ENCODE peak calls at places on chromosomes 7 and 10, in four cellular contexts. V is HepG2, P is H1, O is K562. G is an unnamed sample.

GRCh38 chr10:106182542-106182941 is 982.0 kb downstream of the SORCS1 start:
- DNase-seq in V (no peak), P (no peak), O (no peak), G (no peak)

GRCh38 chr10:130750441-130750840 is 561.1 kb downstream of the TCERG1L start:
- DNase-seq in O (no peak), P (no peak), V (no peak), G (no peak)

GRCh38 chr7:93921607-93922446 is at the start of gene GNG11:
- DNase-seq in V (no peak), P (peak), O (no peak), G (no peak)

GRCh38 chr7:75806560-75807307 is 6.9 kb downstream of the CCL24 start:
- DNase-seq in V (no peak), P (no peak), O (no peak), G (no peak)

GRCh38 chr7:40470111-40470736 is 335.4 kb downstream of the SUGCT start:
- DNase-seq in V (peak), P (no peak), O (no peak), G (no peak)

GRCh38 chr10:110006358-110007170 is 1.2 kb upstream of the ADD3 start:
- DNase-seq in P (no peak), V (peak), O (no peak), G (no peak)

GRCh38 chr7:107044347-107045194 is at the start of gene PRKAR2B:
- DNase-seq in O (peak), V (peak), P (peak), G (peak)

GRCh38 chr7:14403587-14403986 is 414.1 kb upstream of the ETV1 start:
- DNase-seq in V (no peak), P (no peak), O (no peak), G (no peak)

GRCh38 chr7:69840248-69840647 is 242.0 kb downstream of the AUTS2 start:
- DNase-seq in P (no peak), V (no peak), O (no peak), G (no peak)

GRCh38 chr10:110872984-110873569 is 1.3 kb downstream of the PDCD4 start:
- DNase-seq in O (no peak), V (no peak), P (no peak), G (no peak)

GRCh38 chr7:36275735-36276284 is 113.9 kb upstream of the ANLN start:
- DNase-seq in O (no peak), V (no peak), P (no peak), G (no peak)

GRCh38 chr10:81873932-81874816 is 820 bp upstream of the NRG3 start:
- DNase-seq in V (no peak), O (no peak), P (no peak), G (no peak)

GRCh38 chr7:31043035-31043434 is 9.1 kb upstream of the ADCYAP1R1 start:
- DNase-seq in V (no peak), O (no peak), P (no peak), G (no peak)

GRCh38 chr10:132631348-132631735 is 93.8 kb downstream of the INPP5A start:
- DNase-seq in O (no peak), P (no peak), V (no peak), G (no peak)

GRCh38 chr7:47556511-47557180 is 25.3 kb downstream of the TNS3 start:
- DNase-seq in V (no peak), O (no peak), P (no peak), G (no peak)

GRCh38 chr10:48899781-48900180 is 39.9 kb downstream of the LRRC18 start:
- DNase-seq in O (no peak), P (no peak), V (no peak), G (no peak)

GRCh38 chr7:17989546-17989945 is 38.1 kb downstream of the PRPS1L1 start:
- DNase-seq in O (no peak), P (no peak), V (no peak), G (no peak)

GRCh38 chr7:110507832-110508231 is 583.1 kb upstream of the LRRN3 start:
- DNase-seq in O (no peak), V (no peak), P (no peak), G (no peak)

GRCh38 chr10:51878695-51879094 is 179.3 kb upstream of the CSTF2T start:
- DNase-seq in V (no peak), P (no peak), O (no peak), G (no peak)

GRCh38 chr7:13880789-13881188 is 108.7 kb downstream of the ETV1 start:
- DNase-seq in P (no peak), O (no peak), V (no peak), G (peak)

GRCh38 chr10:128803790-128804189 is 663.3 kb upstream of the MGMT start:
- DNase-seq in P (no peak), V (no peak), O (no peak), G (no peak)

GRCh38 chr10:77877461-77878344 is 48.9 kb downstream of the DLG5 start:
- DNase-seq in V (no peak), P (peak), O (peak), G (no peak)

GRCh38 chr10:16612148-16612742 is 90.6 kb upstream of the C1QL3 start:
- DNase-seq in O (peak), P (no peak), V (peak), G (no peak)

GRCh38 chr7:23299770-23300300 is 696 bp downstream of the MALSU1 start:
- DNase-seq in V (peak), P (no peak), O (peak), G (no peak)

GRCh38 chr10:79984851-79985250 is 35.9 kb upstream of the SFTPD start:
- DNase-seq in V (no peak), O (no peak), P (no peak), G (peak)

GRCh38 chr10:112961609-112962008 is 11.6 kb downstream of the TCF7L2 start:
- DNase-seq in O (no peak), V (no peak), P (no peak), G (no peak)

GRCh38 chr7:71019703-71020102 is 112.2 kb upstream of the GALNT17 start:
- DNase-seq in P (no peak), V (no peak), O (no peak), G (no peak)

GRCh38 chr10:123858039-123858740 is 33.4 kb downstream of the CPXM2 start:
- DNase-seq in P (no peak), O (no peak), V (no peak), G (no peak)

GRCh38 chr7:36119005-36119711 is 33.9 kb upstream of the EEPD1 start:
- DNase-seq in P (no peak), V (peak), O (no peak), G (no peak)

GRCh38 chr10:45235823-45236222 is 79.6 kb downstream of the OR13A1 start:
- DNase-seq in V (no peak), O (no peak), P (no peak), G (no peak)

GRCh38 chr10:70894416-70894815 is 6.1 kb upstream of the PCBD1 start:
- DNase-seq in V (no peak), P (no peak), O (no peak), G (no peak)

GRCh38 chr10:27890971-27891370 is 107.9 kb downstream of the ODAD2 start:
- DNase-seq in O (no peak), P (no peak), V (no peak), G (no peak)

GRCh38 chr10:21976739-21977138 is 26.8 kb downstream of the DNAJC1 start:
- DNase-seq in V (no peak), P (peak), O (no peak), G (no peak)
- TF ChIP-seq CEBPB in V (no peak), P (no peak), O (no peak), G (no peak)

DNA sequence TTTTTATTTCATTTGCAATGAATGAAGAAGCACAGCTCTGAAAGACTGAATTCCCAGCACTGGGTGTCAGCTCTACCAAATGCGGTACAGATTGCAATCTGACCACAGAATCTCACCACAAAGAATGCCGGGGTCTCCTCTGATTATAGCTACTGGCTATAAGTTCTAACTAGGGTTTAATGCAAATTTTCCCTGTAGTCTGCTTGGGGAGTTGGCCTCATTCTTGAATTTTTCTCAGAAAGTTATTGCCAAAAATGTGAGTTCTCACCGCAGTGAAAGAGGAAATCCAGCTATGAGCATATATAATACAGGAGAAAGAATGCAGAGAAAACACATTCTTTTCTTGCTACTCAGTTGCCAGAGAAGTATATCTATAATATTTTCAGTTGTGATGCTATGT is 1255.7 kb upstream of the LRRTM3 start:
- DNase-seq in V (no peak), P (no peak), O (no peak), G (no peak)
- TF ChIP-seq FOSL1 in V (no peak), P (no peak), O (no peak), G (no peak)

GRCh38 chr7:38291117-38291647 is 17.7 kb upstream of the TARP start:
- DNase-seq in O (peak), P (no peak), V (no peak), G (no peak)

GRCh38 chr7:38294926-38295325 is 21.5 kb upstream of the TARP start:
- DNase-seq in P (no peak), V (no peak), O (no peak), G (no peak)

GRCh38 chr7:38296059-38296857 is 22.8 kb upstream of the TARP start:
- DNase-seq in V (no peak), O (no peak), P (no peak), G (no peak)

GRCh38 chr7:38291650-38292049 is 18.2 kb upstream of the TARP start:
- DNase-seq in P (no peak), V (no peak), O (no peak), G (no peak)

GRCh38 chr7:38292442-38292841 is 19.0 kb upstream of the TARP start:
- DNase-seq in V (no peak), O (no peak), P (no peak), G (no peak)
- TF ChIP-seq CEBPB in V (no peak), O (no peak), P (no peak), G (no peak)

GRCh38 chr7:20541615-20542349 is 73.7 kb upstream of the ABCB5 start:
- DNase-seq in P (no peak), V (no peak), O (no peak), G (no peak)

GRCh38 chr7:20542594-20542993 is 72.9 kb upstream of the ABCB5 start:
- DNase-seq in O (no peak), P (no peak), V (no peak), G (no peak)

GRCh38 chr7:20545016-20545415 is 70.5 kb upstream of the ABCB5 start:
- DNase-seq in P (no peak), O (no peak), V (no peak), G (no peak)

GRCh38 chr7:20539201-20539600 is 76.3 kb upstream of the ABCB5 start:
- DNase-seq in O (peak), V (peak), P (no peak), G (peak)

GRCh38 chr7:20543565-20543964 is 71.9 kb upstream of the ABCB5 start:
- DNase-seq in O (no peak), P (no peak), V (no peak), G (no peak)
- TF ChIP-seq FOSL1 in O (no peak), P (no peak), V (no peak), G (no peak)

DNA sequence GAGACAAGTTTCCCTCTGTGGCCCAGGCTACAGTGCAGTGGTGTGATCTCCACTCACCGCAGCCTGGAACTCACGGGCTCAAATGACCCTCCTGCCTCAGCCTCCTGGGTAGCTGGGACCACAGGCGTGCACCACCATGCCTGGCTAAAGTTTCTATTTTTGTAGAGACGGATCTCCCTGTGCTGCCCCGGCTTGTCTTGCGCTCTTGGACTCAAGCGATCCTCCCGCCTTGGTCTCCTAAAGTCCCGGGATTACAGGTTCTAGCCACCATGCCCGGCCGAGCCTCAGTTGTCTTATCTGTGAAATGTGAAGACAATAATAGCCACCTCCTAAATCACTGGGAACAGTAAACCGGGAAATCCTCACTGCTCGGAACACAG is 88.1 kb downstream of the FOXL3 start:
- DNase-seq in O (no peak), P (no peak), V (no peak), G (no peak)
- TF ChIP-seq CEBPB in O (no peak), P (no peak), V (no peak), G (no peak)

G was measured in HCT116.